ENCODE peak calls at places on chromosomes 7 and 10, in seven cellular contexts. P is T-cell; I is hepatocyte; A is stimulated activated CD8-positive, alpha-beta memory T cell treated with anti-CD3 and anti-CD28 coated beads, Interleukin-2, amount 100 ng/mL, for 1 hour; W is cardiac septum; D is HCEC 1CT; S is A549. M is an unnamed sample.

GRCh38 chr7:142375710-142376313 is 118.0 kb upstream of the PRSS58 start:
- DNase-seq in I (peak), A (no peak), D (peak), S (no peak), W (no peak), P (no peak), M (no peak)

GRCh38 chr7:69443136-69443535 is 155.1 kb upstream of the AUTS2 start:
- DNase-seq in W (no peak), D (no peak), I (no peak), A (no peak), P (no peak), S (no peak), M (no peak)

GRCh38 chr7:141975806-141976523 is 2.4 kb upstream of the TAS2R38 start:
- DNase-seq in A (peak), I (peak), D (peak), W (peak), S (peak), P (peak), M (peak)

GRCh38 chr10:1605999-1606940 is 131.1 kb downstream of the ADARB2 start:
- DNase-seq in W (no peak), A (no peak), D (no peak), I (no peak), S (no peak), P (no peak), M (no peak)

GRCh38 chr10:29141761-29142160 is 147.1 kb upstream of the LYZL1 start:
- DNase-seq in I (no peak), P (no peak), S (peak), D (no peak), W (no peak), A (no peak), M (no peak)

GRCh38 chr10:12041766-12042408 is 722 bp downstream of the UPF2 start:
- DNase-seq in I (peak), D (peak), P (no peak), S (peak), W (peak), A (no peak), M (no peak)

GRCh38 chr10:1180836-1181235 is 124.7 kb downstream of the WDR37 start:
- DNase-seq in W (no peak), I (no peak), P (no peak), D (no peak), A (no peak), S (no peak), M (no peak)

GRCh38 chr7:75739796-75740672 is 1.3 kb upstream of the HIP1 start:
- DNase-seq in D (no peak), S (no peak), W (no peak), I (no peak), A (peak), P (peak), M (no peak)

GRCh38 chr10:8332730-8333111 is 278.2 kb downstream of the GATA3 start:
- DNase-seq in P (no peak), A (no peak), S (no peak), D (no peak), I (no peak), W (no peak), M (no peak)

GRCh38 chr10:100020161-100020882 is 10.6 kb upstream of the DNMBP start:
- DNase-seq in I (no peak), P (no peak), D (no peak), A (no peak), W (no peak), S (peak), M (no peak)

GRCh38 chr7:25759281-25759680 is 392.7 kb upstream of the NFE2L3 start:
- DNase-seq in D (no peak), S (no peak), I (no peak), W (no peak), A (no peak), P (no peak), M (no peak)

GRCh38 chr7:95794917-95795515 is 22.7 kb downstream of the DYNC1I1 start:
- DNase-seq in I (peak), S (peak), A (no peak), W (no peak), D (peak), P (no peak), M (no peak)

GRCh38 chr10:48594799-48595198 is 10.1 kb downstream of the ARHGAP22 start:
- DNase-seq in P (no peak), S (no peak), A (no peak), D (no peak), I (no peak), W (peak), M (no peak)

GRCh38 chr10:95168694-95169093 is 25.3 kb upstream of the ACSM6 start:
- DNase-seq in W (no peak), P (no peak), S (no peak), A (no peak), I (no peak), D (no peak), M (no peak)

GRCh38 chr7:78576196-78576595 is 777.6 kb downstream of the PHTF2 start:
- DNase-seq in D (peak), P (no peak), S (no peak), A (no peak), I (no peak), W (no peak), M (no peak)

GRCh38 chr10:3530346-3531096 is 254.5 kb downstream of the KLF6 start:
- DNase-seq in I (no peak), W (no peak), P (no peak), D (no peak), S (no peak), A (no peak), M (no peak)

GRCh38 chr7:151632750-151633515 is 113.2 kb upstream of the RHEB start:
- DNase-seq in A (peak), I (peak), W (peak), P (peak), D (no peak), S (no peak), M (peak)

GRCh38 chr7:74256446-74257408 is 2.5 kb upstream of the RFC2 start:
- DNase-seq in W (no peak), P (no peak), D (no peak), I (no peak), S (no peak), A (no peak), M (no peak)

GRCh38 chr7:155208681-155209477 is 88.8 kb upstream of the INSIG1 start:
- DNase-seq in S (peak), W (peak), D (peak), A (no peak), I (no peak), P (no peak), M (no peak)

GRCh38 chr7:5429857-5430611 is 6.4 kb upstream of the TNRC18 start:
- DNase-seq in P (no peak), D (peak), W (no peak), S (no peak), A (no peak), I (peak), M (no peak)

GRCh38 chr10:131201741-131202515 is 109.6 kb downstream of the TCERG1L start:
- DNase-seq in D (no peak), P (no peak), I (no peak), W (peak), S (no peak), A (no peak), M (no peak)

GRCh38 chr7:32587431-32587948 is 92.2 kb downstream of the AVL9 start:
- DNase-seq in I (no peak), P (no peak), A (no peak), W (no peak), D (peak), S (peak), M (no peak)

GRCh38 chr10:17445400-17445998 is 8.9 kb downstream of the ST8SIA6 start:
- DNase-seq in I (no peak), P (no peak), A (no peak), W (no peak), D (no peak), S (no peak), M (no peak)

GRCh38 chr10:44628921-44629320 is 244.0 kb upstream of the CXCL12 start:
- DNase-seq in A (no peak), W (no peak), D (peak), P (no peak), I (peak), S (peak), M (no peak)

GRCh38 chr7:26653430-26653911 is 210.9 kb downstream of the SKAP2 start:
- DNase-seq in S (no peak), I (peak), W (no peak), D (no peak), P (no peak), A (no peak), M (no peak)